ENCODE peak calls at places on chromosomes 2 and 18, in four cellular contexts. K is right cardiac atrium; T is stimulated activated CD8-positive, alpha-beta memory T cell treated with anti-CD3 and anti-CD28 coated beads, Interleukin-7, amount 100 ng/mL, for 24 hours; P is epithelial cell of esophagus. E is an unnamed sample.

GRCh38 chr2:203280428-203281064 is 41.7 kb downstream of the CYP20A1 start:
- DNase-seq in K (no peak), T (no peak), P (no peak), E (no peak)

GRCh38 chr2:71156531-71156930 is 26.1 kb downstream of the MPHOSPH10 start:
- DNase-seq in K (no peak), T (no peak), P (peak; percentile 16), E (no peak)

GRCh38 chr2:181305151-181306123 is 151.7 kb upstream of the ITGA4 start:
- DNase-seq in K (no peak), T (no peak), P (no peak), E (no peak)

GRCh38 chr2:160574472-160575140 is 81.0 kb upstream of the RBMS1 start:
- DNase-seq in K (no peak), T (no peak), P (peak; percentile 96), E (peak; percentile 62)

GRCh38 chr18:67406678-67407077 is 109.8 kb downstream of the DSEL start:
- DNase-seq in K (no peak), T (no peak), P (no peak), E (no peak)

GRCh38 chr2:26455801-26456700 is 21.9 kb downstream of the OTOF start:
- DNase-seq in K (peak; percentile 28), T (no peak), P (no peak), E (no peak)

GRCh38 chr2:172374318-172375240 is 52.8 kb upstream of the ITGA6 start:
- DNase-seq in K (no peak), T (no peak), P (no peak), E (no peak)

GRCh38 chr2:37454851-37455762 is 110.7 kb downstream of the QPCT start:
- DNase-seq in K (peak; percentile 26), T (no peak), P (peak; percentile 43), E (no peak)

GRCh38 chr2:235940330-235940729 is 227.9 kb downstream of the GBX2 start:
- DNase-seq in K (peak; percentile 69), T (no peak), P (peak; percentile 27), E (peak; percentile 27)

GRCh38 chr2:1136071-1136470 is 185.4 kb downstream of the SNTG2 start:
- DNase-seq in K (no peak), T (no peak), P (no peak), E (no peak)

GRCh38 chr2:234690569-234691225 is 193.8 kb upstream of the ARL4C start:
- DNase-seq in K (no peak), T (no peak), P (peak; percentile 69), E (no peak)

GRCh38 chr2:230824406-230824978 is 40.2 kb upstream of the ITM2C start:
- DNase-seq in K (peak; percentile 41), T (no peak), P (peak; percentile 82), E (peak; percentile 17)

GRCh38 chr2:120397362-120397811 is 51.5 kb downstream of the INHBB start:
- DNase-seq in K (no peak), T (no peak), P (peak; percentile 34), E (no peak)